ENCODE peak calls at places on chromosomes 7 and 10, in seven cellular contexts. H, S, F, D, V, R and M are unnamed samples.

GRCh38 chr7:91875851-91876250 is 4.7 kb downstream of the MTERF1 start:
- DNase-seq in F (no peak), D (no peak), R (no peak), S (no peak), V (no peak), H (no peak), M (no peak)

GRCh38 chr7:99393363-99394187 is 14.8 kb downstream of the PDAP1 start:
- DNase-seq in D (peak; percentile 88), F (peak; percentile 71), H (no peak), R (no peak), S (peak; percentile 92), V (no peak), M (peak; percentile 62)

GRCh38 chr7:111071556-111071955 is 19.4 kb upstream of the LRRN3 start:
- DNase-seq in D (no peak), V (no peak), F (no peak), H (no peak), S (no peak), R (no peak), M (no peak)

GRCh38 chr7:121563177-121563576 is 167.1 kb upstream of the FAM3C start:
- DNase-seq in V (no peak), F (no peak), S (no peak), H (no peak), R (no peak), D (no peak), M (no peak)

GRCh38 chr7:19798986-19799385 is 25.6 kb upstream of the TMEM196 start:
- DNase-seq in R (no peak), D (no peak), F (no peak), H (no peak), V (no peak), S (no peak), M (no peak)

GRCh38 chr7:157684596-157685429 is 348.0 kb downstream of the DNAJB6 start:
- DNase-seq in H (no peak), F (no peak), R (no peak), S (no peak), D (peak; percentile 66), V (no peak), M (no peak)

GRCh38 chr10:5608608-5609270 is 57.7 kb downstream of the ASB13 start:
- DNase-seq in R (no peak), F (no peak), H (no peak), S (no peak), D (peak; percentile 27), V (no peak), M (no peak)

GRCh38 chr7:24587853-24588252 is 14.6 kb downstream of the PALS2 start:
- DNase-seq in V (peak; percentile 81), S (no peak), D (no peak), R (no peak), H (peak; percentile 46), F (no peak), M (no peak)

GRCh38 chr10:101725843-101726242 is 30.9 kb upstream of the FBXW4 start:
- DNase-seq in R (peak; percentile 58), H (no peak), S (no peak), V (no peak), D (no peak), F (no peak), M (peak; percentile 21)

GRCh38 chr7:55212838-55213237 is 152.3 kb upstream of the LANCL2 start:
- DNase-seq in F (no peak), V (no peak), R (no peak), S (no peak), D (no peak), H (no peak), M (no peak)

GRCh38 chr7:7329321-7329720 is 147.0 kb downstream of the C1GALT1 start:
- DNase-seq in R (no peak), V (no peak), D (no peak), S (no peak), H (no peak), F (no peak), M (no peak)

GRCh38 chr10:83007521-83007920 is 1131.8 kb upstream of the GHITM start:
- DNase-seq in F (no peak), H (no peak), S (no peak), D (no peak), R (no peak), V (no peak), M (no peak)

GRCh38 chr10:65143723-65144122 is 1622.5 kb downstream of the REEP3 start:
- DNase-seq in R (no peak), D (no peak), V (no peak), F (no peak), S (no peak), H (no peak), M (no peak)

GRCh38 chr7:45943986-45944385 is 22.9 kb upstream of the IGFBP3 start:
- DNase-seq in F (no peak), H (no peak), D (no peak), R (no peak), V (no peak), S (no peak), M (no peak)

GRCh38 chr7:99559276-99559915 is 954 bp downstream of the ZNF655 start:
- DNase-seq in F (no peak), S (no peak), R (no peak), D (no peak), H (no peak), V (no peak), M (no peak)

GRCh38 chr7:17274551-17275245 is 23.8 kb upstream of the AHR start:
- DNase-seq in R (no peak), F (no peak), V (peak; percentile 62), S (no peak), H (no peak), D (no peak), M (no peak)

GRCh38 chr7:80140388-80140787 is 5.8 kb downstream of the GNAI1 start:
- DNase-seq in H (no peak), F (no peak), D (no peak), R (no peak), V (no peak), S (no peak), M (no peak)

GRCh38 chr10:128978211-128978610 is 488.8 kb upstream of the MGMT start:
- DNase-seq in F (no peak), S (no peak), R (no peak), H (no peak), V (no peak), D (no peak), M (no peak)

GRCh38 chr10:74822583-74823089 is 3.8 kb upstream of the KAT6B start:
- DNase-seq in R (no peak), F (no peak), V (peak; percentile 6), S (no peak), D (no peak), H (no peak), M (no peak)

GRCh38 chr7:66265566-66265965 is 60.4 kb downstream of the TPST1 start:
- DNase-seq in S (peak; percentile 21), H (no peak), R (no peak), V (peak; percentile 38), D (no peak), F (no peak), M (peak; percentile 24)

GRCh38 chr10:21257919-21258318 is 267.6 kb downstream of the SKIDA1 start:
- DNase-seq in V (no peak), R (no peak), H (no peak), F (no peak), D (no peak), S (no peak), M (no peak)

GRCh38 chr7:129914536-129915272 is 38.1 kb downstream of the UBE2H start:
- DNase-seq in V (no peak), H (no peak), R (no peak), D (no peak), S (no peak), F (no peak), M (no peak)

GRCh38 chr10:4781955-4782354 is 44.1 kb upstream of the AKR1E2 start:
- DNase-seq in D (no peak), V (no peak), H (no peak), R (no peak), F (no peak), S (no peak), M (no peak)

GRCh38 chr7:52639981-52640380 is 395.5 kb upstream of the POM121L12 start:
- DNase-seq in H (no peak), S (no peak), V (no peak), R (no peak), D (no peak), F (no peak), M (no peak)